ENCODE peak calls at places on chromosome 14, in six cellular contexts. K, F, E, V, Y and J are unnamed samples.

GRCh38 chr14:93784878-93785277 is 3.4 kb downstream of the PRIMA1 start:
- DNase-seq in K (no peak), F (no peak), E (no peak), V (no peak), Y (no peak), J (no peak)

GRCh38 chr14:20454359-20454644 is 310 bp downstream of the OSGEP start:
- DNase-seq in K (no peak), F (no peak), E (no peak), V (no peak), Y (peak; percentile 77), J (peak; percentile 73)

GRCh38 chr14:32560213-32560857 is 231.2 kb downstream of the AKAP6 start:
- DNase-seq in K (peak; percentile 77), F (peak; percentile 46), E (peak; percentile 44), V (peak; percentile 58), Y (no peak), J (peak; percentile 100)

GRCh38 chr14:24052656-24053547 is 1.1 kb downstream of the CARMIL3 start:
- DNase-seq in K (no peak), F (no peak), E (no peak), V (no peak), Y (peak; percentile 53), J (no peak)

GRCh38 chr14:68627868-68628604 is 164.8 kb downstream of the ZFP36L1 start:
- DNase-seq in K (no peak), F (peak; percentile 63), E (no peak), V (no peak), Y (peak; percentile 29), J (no peak)

GRCh38 chr14:68638817-68639517 is 153.9 kb downstream of the ZFP36L1 start:
- DNase-seq in K (no peak), F (no peak), E (no peak), V (no peak), Y (no peak), J (no peak)

GRCh38 chr14:97459180-97459579 is 662.0 kb downstream of the VRK1 start:
- DNase-seq in K (no peak), F (no peak), E (no peak), V (no peak), Y (no peak), J (peak; percentile 20)

GRCh38 chr14:31902915-31903646 is 174.0 kb upstream of the ARHGAP5 start:
- DNase-seq in K (no peak), F (no peak), E (no peak), V (no peak), Y (no peak), J (no peak)

GRCh38 chr14:103504991-103505565 is 17.6 kb downstream of the CKB start:
- DNase-seq in K (no peak), F (no peak), E (no peak), V (no peak), Y (no peak), J (no peak)

GRCh38 chr14:65210118-65210826 is 108.0 kb upstream of the MAX start:
- DNase-seq in K (no peak), F (no peak), E (no peak), V (no peak), Y (no peak), J (no peak)

GRCh38 chr14:34190746-34191145 is 239.9 kb upstream of the EGLN3 start:
- DNase-seq in K (no peak), F (no peak), E (no peak), V (no peak), Y (no peak), J (no peak)